ENCODE peak calls at places on chromosomes 12 and 14, in ten cellular contexts. G is MM.1S; L is CD8-positive, alpha-beta T cell; F is Peyer's patch; X is psoas muscle; Y is pancreas; Z is HCT116; A is heart left ventricle; P is colonic mucosa; S is foreskin keratinocyte. U is an unnamed sample.

GRCh38 chr14:62692490-62693106 is 352.7 kb downstream of the KCNH5 start:
- DNase-seq in G (no peak), L (no peak), F (no peak), X (no peak), Y (no peak), Z (no peak), A (no peak), P (no peak), S (peak; percentile 40), U (peak; percentile 36)

GRCh38 chr14:91078095-91078737 is 17.8 kb upstream of the RPS6KA5 start:
- DNase-seq in G (peak; percentile 29), L (peak; percentile 55), F (peak; percentile 54), X (no peak), Y (no peak), Z (no peak), A (no peak), P (no peak), S (no peak), U (no peak)

GRCh38 chr14:95518045-95518751 is 1.7 kb upstream of the SYNE3 start:
- DNase-seq in G (peak; percentile 61), L (peak; percentile 47), F (peak; percentile 47), X (no peak), Y (no peak), Z (no peak), A (no peak), P (no peak), S (no peak), U (no peak)

GRCh38 chr12:111368291-111368683 is 608 bp downstream of the PHETA1 start:
- DNase-seq in G (no peak), L (no peak), F (peak; percentile 64), X (no peak), Y (peak; percentile 78), Z (no peak), A (peak; percentile 44), P (peak; percentile 66), S (no peak), U (no peak)

GRCh38 chr14:36981832-36982528 is 190.4 kb downstream of the SLC25A21 start:
- DNase-seq in G (no peak), L (no peak), F (no peak), X (no peak), Y (no peak), Z (no peak), A (no peak), P (no peak), S (peak; percentile 87), U (no peak)

GRCh38 chr14:101195309-101195724 is 291.8 kb upstream of the RTL1 start:
- DNase-seq in G (no peak), L (peak; percentile 37), F (peak; percentile 18), X (no peak), Y (no peak), Z (no peak), A (no peak), P (no peak), S (no peak), U (no peak)

GRCh38 chr12:38053655-38054464 is 262.7 kb upstream of the ALG10B start:
- DNase-seq in G (peak; percentile 73), L (no peak), F (no peak), X (no peak), Y (peak; percentile 76), Z (no peak), A (no peak), P (peak; percentile 48), S (no peak), U (no peak)

GRCh38 chr14:68873379-68873778 is 80.5 kb upstream of the ZFP36L1 start:
- DNase-seq in G (no peak), L (no peak), F (no peak), X (no peak), Y (no peak), Z (no peak), A (no peak), P (no peak), S (peak; percentile 45), U (no peak)

GRCh38 chr12:65936529-65936911 is 112.2 kb downstream of the HMGA2 start:
- DNase-seq in G (no peak), L (no peak), F (no peak), X (no peak), Y (no peak), Z (no peak), A (no peak), P (no peak), S (no peak), U (no peak)
- H3K4me1 ChIP-seq in G (no peaks in the 10 kb centered on the region), L (no peaks in the 10 kb centered on the region), F (no peaks in the 10 kb centered on the region), X (no peaks in the 10 kb centered on the region), Y (no peaks in the 10 kb centered on the region), Z (peaks cover 100% of the 10 kb centered on the region), A (peaks cover 18% of the 10 kb centered on the region), P (no peaks in the 10 kb centered on the region), S (peaks cover 33% of the 10 kb centered on the region), U (peaks cover 33% of the 10 kb centered on the region)

DNA sequence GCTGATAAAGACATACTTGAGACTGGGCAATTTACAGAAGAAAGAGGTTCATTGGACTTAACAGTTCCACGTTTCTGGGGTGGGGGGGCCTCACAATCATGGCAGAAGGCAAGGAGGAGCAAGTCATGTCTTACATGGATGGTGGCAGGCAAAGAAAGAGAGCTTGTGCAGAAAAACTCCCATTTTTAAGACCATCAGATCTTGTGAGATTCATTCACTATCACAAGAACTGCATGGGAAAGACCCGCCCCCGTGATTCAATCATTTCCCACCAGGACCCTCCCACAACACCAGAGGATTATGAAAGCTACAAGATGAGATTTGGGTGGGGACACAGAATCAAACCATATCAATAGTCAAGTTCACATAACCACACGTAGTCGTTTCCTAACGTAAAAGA is 85.5 kb downstream of the USP15 start:
- DNase-seq in G (no peak), L (no peak), F (no peak), X (no peak), Y (no peak), Z (no peak), A (no peak), P (no peak), S (no peak), U (no peak)
- H3K27me3 ChIP-seq in G (no peaks in the 10 kb centered on the region), L (no peaks in the 10 kb centered on the region), F (no peaks in the 10 kb centered on the region), X (no peaks in the 10 kb centered on the region), Y (no peaks in the 10 kb centered on the region), Z (no peaks in the 10 kb centered on the region), A (no peaks in the 10 kb centered on the region), P (no peaks in the 10 kb centered on the region), S (no peaks in the 10 kb centered on the region), U (no peaks in the 10 kb centered on the region)

GRCh38 chr14:35292770-35293561 is 784 bp downstream of the PSMA6 start:
- DNase-seq in G (no peak), L (no peak), F (no peak), X (no peak), Y (no peak), Z (no peak), A (no peak), P (no peak), S (peak; percentile 35), U (no peak)

GRCh38 chr14:35289623-35290022 is 2.6 kb upstream of the PSMA6 start:
- DNase-seq in G (no peak), L (no peak), F (no peak), X (no peak), Y (no peak), Z (no peak), A (no peak), P (no peak), S (no peak), U (no peak)

GRCh38 chr14:35295845-35296161 is 3.6 kb downstream of the PSMA6 start:
- DNase-seq in G (no peak), L (no peak), F (no peak), X (no peak), Y (no peak), Z (no peak), A (no peak), P (no peak), S (no peak), U (peak; percentile 1)

GRCh38 chr14:35296505-35296904 is 4.3 kb downstream of the PSMA6 start:
- DNase-seq in G (no peak), L (no peak), F (no peak), X (no peak), Y (no peak), Z (no peak), A (no peak), P (no peak), S (no peak), U (no peak)

DNA sequence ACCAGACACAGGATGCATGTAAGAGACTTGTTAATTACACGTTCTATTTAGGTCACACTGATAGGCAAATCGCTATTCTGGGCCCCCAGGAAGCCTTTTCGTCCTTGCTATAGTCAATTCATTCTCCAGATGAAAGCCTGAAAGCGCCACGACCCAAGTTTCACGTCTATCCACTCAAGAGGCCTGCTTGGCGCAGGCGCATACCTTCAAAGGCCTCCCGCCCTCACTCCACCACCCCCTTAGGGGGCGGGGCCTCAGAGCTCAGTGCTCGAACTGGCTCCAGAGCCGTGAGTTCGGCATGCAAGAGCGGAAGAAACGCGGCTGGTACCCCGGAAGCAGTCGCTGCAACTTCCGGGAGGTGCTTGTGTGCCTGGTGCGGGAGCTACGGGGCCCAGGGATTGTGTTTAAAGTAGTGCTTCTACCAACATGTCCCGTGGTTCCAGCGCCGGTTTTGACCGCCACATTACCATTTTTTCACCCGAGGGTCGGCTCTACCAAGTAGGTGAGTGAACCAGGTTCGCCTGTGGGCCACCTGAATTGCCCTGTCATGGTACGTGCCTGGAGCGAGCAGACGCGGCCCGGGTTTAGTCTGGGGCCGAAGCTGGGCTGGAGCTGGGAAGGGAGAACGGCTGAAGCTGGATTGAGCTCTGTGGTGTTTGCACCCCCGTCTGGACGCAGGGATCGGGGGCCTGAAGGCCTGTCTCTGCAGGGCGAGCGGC is at the start of gene PSMA6:
- DNase-seq in G (peak; percentile 96), L (peak; percentile 99), F (peak; percentile 100), X (peak; percentile 99), Y (peak; percentile 99), Z (peak; percentile 98), A (peak; percentile 99), P (peak; percentile 100), S (peak; percentile 97), U (peak; percentile 99)
- H3K4me1 ChIP-seq in G (peaks cover 3% of the 10 kb centered on the region), L (peaks cover 31% of the 10 kb centered on the region), F (no peaks in the 10 kb centered on the region), X (peaks cover 33% of the 10 kb centered on the region), Y (peaks cover 33% of the 10 kb centered on the region), Z (peaks cover 13% of the 10 kb centered on the region), A (peaks cover 50% of the 10 kb centered on the region), P (peaks cover 19% of the 10 kb centered on the region), S (peaks cover 9% of the 10 kb centered on the region), U (peaks cover 28% of the 10 kb centered on the region)

GRCh38 chr14:32426028-32426427 is 96.9 kb downstream of the AKAP6 start:
- DNase-seq in G (no peak), L (no peak), F (no peak), X (no peak), Y (no peak), Z (no peak), A (no peak), P (no peak), S (no peak), U (no peak)

GRCh38 chr14:32428149-32428548 is 99.1 kb downstream of the AKAP6 start:
- DNase-seq in G (no peak), L (no peak), F (no peak), X (no peak), Y (no peak), Z (no peak), A (no peak), P (no peak), S (no peak), U (no peak)

GRCh38 chr14:32430326-32430725 is 101.2 kb downstream of the AKAP6 start:
- DNase-seq in G (peak; percentile 64), L (no peak), F (no peak), X (no peak), Y (no peak), Z (no peak), A (no peak), P (no peak), S (peak; percentile 42), U (no peak)

GRCh38 chr14:32426596-32427408 is 97.7 kb downstream of the AKAP6 start:
- DNase-seq in G (no peak), L (no peak), F (no peak), X (no peak), Y (no peak), Z (no peak), A (no peak), P (no peak), S (no peak), U (no peak)

DNA sequence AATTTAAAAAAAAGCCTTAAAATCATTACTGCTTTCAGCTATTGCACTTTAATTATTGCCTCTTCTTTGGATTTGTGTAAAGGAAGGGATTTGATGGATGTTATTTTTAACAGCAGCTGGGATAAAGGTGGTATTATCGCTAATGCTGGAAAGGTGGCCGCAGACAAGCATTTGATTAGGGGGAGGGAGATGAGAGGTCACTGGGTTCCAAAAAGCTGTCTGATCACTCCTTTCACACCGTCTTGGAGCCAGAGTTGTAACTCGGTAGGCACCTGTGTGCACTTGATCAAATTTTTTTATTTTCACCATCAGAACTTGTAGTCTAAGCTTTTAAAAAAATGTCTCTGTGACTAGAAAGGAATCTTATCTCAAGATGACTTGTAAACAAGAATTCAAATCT is 99.8 kb downstream of the AKAP6 start:
- DNase-seq in G (no peak), L (no peak), F (no peak), X (no peak), Y (no peak), Z (no peak), A (no peak), P (no peak), S (no peak), U (no peak)
- H3K27me3 ChIP-seq in G (no peaks in the 10 kb centered on the region), L (no peaks in the 10 kb centered on the region), F (no peaks in the 10 kb centered on the region), X (no peaks in the 10 kb centered on the region), Y (no peaks in the 10 kb centered on the region), Z (no peaks in the 10 kb centered on the region), A (no peaks in the 10 kb centered on the region), P (no peaks in the 10 kb centered on the region), S (no peaks in the 10 kb centered on the region), U (no peaks in the 10 kb centered on the region)